ENCODE peak calls at places on chromosomes 7 and 10, in seven cellular contexts. U is T-helper 17 cell; I is nephron progenitor cell; C is RPMI7951; N is mammary epithelial cell; T is stimulated activated CD4-positive, alpha-beta T cell treated with anti-CD3 and anti-CD28 coated beads, Interleukin-1b, Interleukin-23, amount 100 ng/mL, for 48 hours; H is suprapubic skin. X is an unnamed sample.

GRCh38 chr7:2698581-2699288 is 10.7 kb downstream of the AMZ1 start:
- DNase-seq in U (no peak), I (no peak), C (peak; percentile 81), N (no peak), T (peak; percentile 52), H (no peak), X (no peak)

GRCh38 chr7:30815016-30815854 is 44.0 kb downstream of the MINDY4 start:
- DNase-seq in U (no peak), I (no peak), C (peak; percentile 83), N (no peak), T (no peak), H (peak; percentile 74), X (no peak)

GRCh38 chr10:43390791-43391190 is 18.2 kb downstream of the HNRNPF start:
- DNase-seq in U (no peak), I (peak; percentile 15), C (peak; percentile 48), N (peak; percentile 28), T (no peak), H (no peak), X (no peak)

GRCh38 chr10:78944658-78945333 is 124.0 kb upstream of the ZMIZ1 start:
- DNase-seq in U (no peak), I (no peak), C (peak; percentile 93), N (peak; percentile 68), T (no peak), H (peak; percentile 78), X (no peak)

GRCh38 chr7:15709978-15710377 is 23.5 kb upstream of the MEOX2 start:
- DNase-seq in U (no peak), I (no peak), C (no peak), N (no peak), T (no peak), H (no peak), X (no peak)

GRCh38 chr10:28241766-28242399 is 61.0 kb downstream of the MPP7 start:
- DNase-seq in U (no peak), I (peak; percentile 41), C (peak; percentile 39), N (peak; percentile 43), T (peak; percentile 25), H (no peak), X (peak; percentile 35)

GRCh38 chr10:71203124-71203523 is 9.2 kb upstream of the UNC5B start:
- DNase-seq in U (no peak), I (no peak), C (no peak), N (no peak), T (no peak), H (no peak), X (no peak)

GRCh38 chr10:71268247-71268691 is 50.8 kb upstream of the SLC29A3 start:
- DNase-seq in U (no peak), I (peak; percentile 41), C (peak; percentile 45), N (no peak), T (no peak), H (no peak), X (peak; percentile 63)

GRCh38 chr10:124667425-124668130 is 76.6 kb downstream of the FAM53B start:
- DNase-seq in U (no peak), I (no peak), C (no peak), N (no peak), T (no peak), H (no peak), X (no peak)

GRCh38 chr10:114482480-114482879 is 78.2 kb upstream of the AFAP1L2 start:
- DNase-seq in U (no peak), I (no peak), C (no peak), N (no peak), T (no peak), H (peak; percentile 87), X (no peak)

GRCh38 chr10:13674645-13675588 is 88.2 kb downstream of the PRPF18 start:
- DNase-seq in U (no peak), I (no peak), C (no peak), N (no peak), T (no peak), H (no peak), X (no peak)

GRCh38 chr10:84224411-84225028 is 824 bp downstream of the LRIT2 start:
- DNase-seq in U (no peak), I (peak; percentile 79), C (peak; percentile 2), N (no peak), T (no peak), H (no peak), X (no peak)

GRCh38 chr7:28773423-28774129 is 184.6 kb downstream of the TRIL start:
- DNase-seq in U (no peak), I (no peak), C (no peak), N (no peak), T (no peak), H (no peak), X (no peak)

GRCh38 chr10:130455791-130456190 is 319.6 kb downstream of the GLRX3 start:
- DNase-seq in U (no peak), I (no peak), C (no peak), N (no peak), T (no peak), H (no peak), X (no peak)

GRCh38 chr10:44437837-44438752 is 53.2 kb upstream of the CXCL12 start:
- DNase-seq in U (no peak), I (no peak), C (no peak), N (no peak), T (no peak), H (no peak), X (no peak)

GRCh38 chr10:66381045-66381444 is 544.8 kb upstream of the LRRTM3 start:
- DNase-seq in U (no peak), I (no peak), C (no peak), N (no peak), T (no peak), H (no peak), X (no peak)

X was measured in glutamatergic neuron.